ENCODE peak calls at places on chromosomes 5 and 9, in ten cellular contexts. Y is anterior cingulate cortex; F is left cardiac atrium; T is NCI-H1694 treated with DMSO at 0.1 percent for 48 hours; K is T-helper 9 cell; R is fibroblast of villous mesenchyme; N is CD8-positive, alpha-beta memory T cell; S is amniotic stem cell; B is iris pigment epithelial cell; Z is AG10803. V is an unnamed sample.

GRCh38 chr5:157068339-157068738 is 9.4 kb upstream of the HAVCR1 start:
- DNase-seq in Y (no peak), F (no peak), T (no peak), K (no peak), R (no peak), N (no peak), S (no peak), B (no peak), Z (no peak), V (no peak)

GRCh38 chr9:131236761-131237160 is 39.5 kb downstream of the FAM78A start:
- DNase-seq in Y (no peak), F (no peak), T (no peak), K (no peak), R (peak), N (no peak), S (no peak), B (no peak), Z (no peak), V (no peak)

GRCh38 chr9:84138543-84138942 is 157.9 kb downstream of the RMI1 start:
- DNase-seq in Y (no peak), F (no peak), T (no peak), K (no peak), R (no peak), N (no peak), S (no peak), B (no peak), Z (no peak), V (no peak)

GRCh38 chr5:68087866-68088265 is 127.7 kb upstream of the PIK3R1 start:
- DNase-seq in Y (no peak), F (no peak), T (no peak), K (no peak), R (peak), N (no peak), S (no peak), B (peak), Z (no peak), V (no peak)

GRCh38 chr5:159133041-159133741 is 33.5 kb upstream of the EBF1 start:
- DNase-seq in Y (no peak), F (no peak), T (peak), K (no peak), R (peak), N (no peak), S (peak), B (peak), Z (peak), V (peak)

GRCh38 chr5:100424017-100424416 is 111.2 kb upstream of the FAM174A start:
- DNase-seq in Y (no peak), F (no peak), T (no peak), K (no peak), R (no peak), N (no peak), S (no peak), B (no peak), Z (no peak), V (no peak)

GRCh38 chr9:128732576-128732975 is 8.6 kb upstream of the ZDHHC12 start:
- DNase-seq in Y (no peak), F (no peak), T (no peak), K (no peak), R (no peak), N (no peak), S (no peak), B (no peak), Z (no peak), V (no peak)

GRCh38 chr5:37846786-37847310 is 7.0 kb upstream of the GDNF start:
- DNase-seq in Y (no peak), F (no peak), T (no peak), K (no peak), R (no peak), N (no peak), S (no peak), B (no peak), Z (no peak), V (no peak)

GRCh38 chr9:134606951-134607733 is 34.5 kb upstream of the COL5A1 start:
- DNase-seq in Y (no peak), F (peak), T (no peak), K (no peak), R (peak), N (no peak), S (no peak), B (peak), Z (no peak), V (no peak)

GRCh38 chr5:157471709-157472108 is 11.7 kb downstream of the NIPAL4 start:
- DNase-seq in Y (no peak), F (no peak), T (peak), K (no peak), R (peak), N (no peak), S (no peak), B (peak), Z (peak), V (peak)

GRCh38 chr5:158020555-158021418 is 161.8 kb upstream of the CLINT1 start:
- DNase-seq in Y (no peak), F (no peak), T (no peak), K (no peak), R (no peak), N (no peak), S (no peak), B (no peak), Z (peak), V (no peak)

GRCh38 chr9:125550216-125550614 is 156.8 kb downstream of the MAPKAP1 start:
- DNase-seq in Y (no peak), F (no peak), T (no peak), K (no peak), R (peak), N (no peak), S (no peak), B (peak), Z (peak), V (no peak)

GRCh38 chr5:54207566-54207965 is 102.8 kb downstream of the ARL15 start:
- DNase-seq in Y (no peak), F (no peak), T (no peak), K (no peak), R (no peak), N (no peak), S (no peak), B (no peak), Z (no peak), V (no peak)

GRCh38 chr9:100602302-100602930 is 24.5 kb downstream of the CAVIN4 start:
- DNase-seq in Y (no peak), F (no peak), T (peak), K (no peak), R (peak), N (no peak), S (no peak), B (peak), Z (peak), V (no peak)

GRCh38 chr5:122258241-122258640 is 53.8 kb upstream of the SNCAIP start:
- DNase-seq in Y (no peak), F (no peak), T (no peak), K (no peak), R (no peak), N (no peak), S (no peak), B (no peak), Z (no peak), V (no peak)

GRCh38 chr5:121273818-121274433 is 577.8 kb upstream of the FTMT start:
- DNase-seq in Y (no peak), F (no peak), T (no peak), K (no peak), R (peak), N (no peak), S (peak), B (peak), Z (peak), V (no peak)

GRCh38 chr5:95555553-95555952 is 652 bp downstream of the ARSK start:
- DNase-seq in Y (no peak), F (no peak), T (no peak), K (no peak), R (no peak), N (no peak), S (no peak), B (peak), Z (no peak), V (no peak)

GRCh38 chr9:127083133-127083532 is 39.3 kb downstream of the ANGPTL2 start:
- DNase-seq in Y (no peak), F (no peak), T (peak), K (no peak), R (no peak), N (no peak), S (no peak), B (no peak), Z (no peak), V (no peak)

V was measured in GM10248.